ENCODE peak calls at places on chromosomes 13 and 19, in ten cellular contexts. E is tibial artery, N is uterus, Y is heart left ventricle, L is neural crest cell, F is A549, H is Calu3, A is osteoblast, O is fibroblast of the aortic adventitia, W is adrenal gland. B is an unnamed sample.

GRCh38 chr13:33723365-33723764 is 94.6 kb upstream of the RFC3 start:
- DNase-seq in Y (no peak), A (no peak), H (no peak), F (no peak), W (no peak), L (no peak), E (no peak), N (no peak), O (peak; percentile 12), B (no peak)

GRCh38 chr19:14265285-14266036 is 59.5 kb upstream of the ADGRL1 start:
- DNase-seq in L (no peak), H (no peak), E (no peak), Y (no peak), F (no peak), W (no peak), N (peak; percentile 21), A (peak; percentile 46), O (no peak), B (peak; percentile 53)

GRCh38 chr13:24348797-24349515 is 39.6 kb downstream of the C1QTNF9 start:
- DNase-seq in W (no peak), N (no peak), F (peak; percentile 12), E (no peak), H (peak; percentile 69), Y (no peak), L (no peak), A (peak; percentile 18), O (no peak), B (no peak)

GRCh38 chr19:8395621-8396082 is 5.5 kb downstream of the RAB11B start:
- DNase-seq in W (no peak), O (no peak), H (no peak), Y (no peak), F (no peak), A (peak; percentile 15), E (no peak), N (no peak), L (no peak), B (no peak)

GRCh38 chr13:59531571-59532091 is 632.1 kb downstream of the DIAPH3 start:
- DNase-seq in E (peak; percentile 82), L (no peak), H (peak; percentile 21), F (peak; percentile 11), O (peak; percentile 83), Y (peak; percentile 90), W (peak; percentile 78), N (peak; percentile 25), A (no peak), B (no peak)

GRCh38 chr13:34993470-34993869 is 51.4 kb downstream of the NBEA start:
- DNase-seq in H (no peak), O (no peak), F (no peak), N (no peak), E (no peak), L (no peak), Y (no peak), W (no peak), A (no peak), B (no peak)

GRCh38 chr13:30892966-30893365 is 13.1 kb upstream of the MEDAG start:
- DNase-seq in H (peak; percentile 51), N (peak; percentile 78), W (peak; percentile 36), F (peak; percentile 53), L (peak; percentile 47), E (peak; percentile 84), A (no peak), Y (peak; percentile 60), O (peak; percentile 81), B (peak; percentile 73)

GRCh38 chr13:42113478-42113877 is 65.0 kb downstream of the DGKH start:
- DNase-seq in F (no peak), N (no peak), L (no peak), W (no peak), H (no peak), E (no peak), O (no peak), A (peak; percentile 42), Y (no peak), B (no peak)

GRCh38 chr13:103883152-103883551 is 816.9 kb upstream of the SLC10A2 start:
- DNase-seq in Y (peak; percentile 87), W (peak; percentile 74), E (peak; percentile 84), O (peak; percentile 64), A (peak; percentile 19), N (peak; percentile 23), L (peak; percentile 52), H (peak; percentile 83), F (peak; percentile 79), B (peak; percentile 72)

GRCh38 chr19:51398096-51398704 is 7.8 kb upstream of the C19orf84 start:
- DNase-seq in O (peak; percentile 41), A (peak; percentile 30), E (no peak), W (no peak), L (no peak), Y (no peak), H (no peak), F (peak; percentile 49), N (no peak), B (no peak)

GRCh38 chr13:51861728-51862300 is at the start of gene CCDC70:
- DNase-seq in N (no peak), A (no peak), L (no peak), F (peak; percentile 8), E (no peak), Y (no peak), H (no peak), O (peak; percentile 20), W (no peak), B (no peak)

DNA sequence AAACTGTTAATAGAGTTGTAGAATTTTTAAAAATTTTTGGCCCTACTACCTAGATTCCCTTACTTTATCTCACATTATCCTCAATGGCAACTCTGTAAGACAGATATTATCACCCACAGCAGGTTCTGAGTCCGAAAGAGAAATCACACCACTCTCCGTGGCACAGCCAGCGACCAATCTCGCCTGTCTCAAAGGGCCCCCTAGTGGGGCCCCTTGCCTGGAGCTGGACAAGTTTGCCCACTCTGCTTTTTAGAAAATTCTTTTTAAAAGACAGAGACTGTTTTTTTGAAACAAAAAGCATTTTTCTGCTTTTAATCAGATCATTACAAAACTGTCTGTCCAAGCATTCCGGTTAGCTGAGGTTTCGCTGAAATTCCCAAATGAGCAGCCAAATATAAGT is 21.7 kb downstream of the PHF11 start:
- DNase-seq in W (no peak), A (peak; percentile 54), H (no peak), E (no peak), L (peak; percentile 9), O (no peak), N (no peak), F (no peak), Y (no peak), B (no peak)
- TF ChIP-seq CTCF in W (no peak), A (peak; percentile 47), H (no peak), E (no peak), L (peak; percentile 46), O (peak; percentile 20), N (no peak), F (peak; percentile 21), Y (peak; percentile 25), B (no peak)

DNA sequence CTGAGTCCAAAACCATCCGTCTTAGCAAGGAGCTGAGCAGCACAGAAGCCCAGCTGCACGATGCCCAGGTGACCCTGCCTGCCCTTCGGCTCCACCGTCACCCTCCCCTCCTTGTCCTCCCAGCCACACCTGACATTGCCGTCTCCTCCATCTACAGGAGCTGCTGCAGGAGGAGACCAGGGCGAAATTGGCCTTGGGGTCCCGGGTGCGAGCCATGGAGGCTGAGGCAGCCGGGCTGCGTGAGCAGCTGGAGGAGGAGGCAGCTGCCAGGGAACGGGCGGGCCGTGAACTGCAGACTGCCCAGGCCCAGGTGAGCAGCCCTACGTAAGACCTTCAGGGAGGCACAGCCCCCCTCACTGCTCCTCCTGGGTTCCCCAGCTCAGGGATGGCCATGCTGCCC is 49.1 kb downstream of the KCNC3 start:
- DNase-seq in O (no peak), Y (no peak), L (no peak), W (no peak), A (no peak), F (no peak), H (no peak), E (no peak), N (no peak), B (no peak)
- TF ChIP-seq CTCF in O (no peak), Y (no peak), L (no peak), W (no peak), A (no peak), F (no peak), H (no peak), E (no peak), N (no peak), B (no peak)

DNA sequence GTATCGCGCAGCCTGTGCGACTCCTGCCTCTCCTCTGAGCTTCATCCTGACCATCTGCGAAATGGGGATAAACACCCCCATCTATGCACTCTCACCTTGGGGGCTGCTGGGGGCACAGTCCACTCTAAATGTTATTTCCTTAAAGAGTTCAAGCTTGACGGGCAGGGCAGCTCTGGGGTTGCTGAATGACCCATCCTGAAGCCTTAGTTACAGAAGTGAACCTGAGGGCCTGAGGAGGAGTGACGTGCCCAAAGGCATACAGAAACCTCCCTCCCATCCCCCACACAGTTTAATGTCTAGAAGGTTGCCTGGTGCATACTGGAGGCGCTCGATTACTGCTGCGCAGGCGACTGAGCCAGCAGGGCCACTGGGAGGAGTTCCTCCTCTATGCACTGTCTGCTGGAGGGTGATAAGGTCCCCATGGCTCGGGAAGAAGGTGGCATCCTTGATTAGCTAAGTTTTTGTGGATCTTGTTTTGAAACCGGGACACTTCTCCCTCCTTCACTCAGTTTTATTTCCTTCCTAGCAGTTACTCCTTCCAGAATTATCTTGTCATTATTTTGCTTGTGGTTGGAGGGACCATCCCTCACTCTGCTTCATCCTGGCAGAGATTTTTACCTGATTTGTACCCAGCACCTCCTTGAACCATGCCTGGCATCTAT is 572 bp upstream of the FKBP8 start:
- DNase-seq in W (peak; percentile 50), L (no peak), F (peak; percentile 79), E (no peak), O (peak; percentile 54), N (no peak), A (peak; percentile 96), H (peak; percentile 24), Y (peak; percentile 59), B (no peak)
- TF ChIP-seq CTCF in W (no peak), L (no peak), F (no peak), E (no peak), O (no peak), N (no peak), A (no peak), H (no peak), Y (no peak), B (no peak)

GRCh38 chr13:95704510-95704909 is 27.6 kb downstream of the DNAJC3 start:
- DNase-seq in H (no peak), O (no peak), E (no peak), Y (no peak), A (no peak), N (no peak), L (no peak), W (no peak), F (peak; percentile 22), B (no peak)
- TF ChIP-seq CTCF in H (no peak), O (no peak), E (no peak), Y (no peak), A (peak; percentile 54), N (no peak), L (peak; percentile 47), W (no peak), F (peak; percentile 27), B (no peak)

DNA sequence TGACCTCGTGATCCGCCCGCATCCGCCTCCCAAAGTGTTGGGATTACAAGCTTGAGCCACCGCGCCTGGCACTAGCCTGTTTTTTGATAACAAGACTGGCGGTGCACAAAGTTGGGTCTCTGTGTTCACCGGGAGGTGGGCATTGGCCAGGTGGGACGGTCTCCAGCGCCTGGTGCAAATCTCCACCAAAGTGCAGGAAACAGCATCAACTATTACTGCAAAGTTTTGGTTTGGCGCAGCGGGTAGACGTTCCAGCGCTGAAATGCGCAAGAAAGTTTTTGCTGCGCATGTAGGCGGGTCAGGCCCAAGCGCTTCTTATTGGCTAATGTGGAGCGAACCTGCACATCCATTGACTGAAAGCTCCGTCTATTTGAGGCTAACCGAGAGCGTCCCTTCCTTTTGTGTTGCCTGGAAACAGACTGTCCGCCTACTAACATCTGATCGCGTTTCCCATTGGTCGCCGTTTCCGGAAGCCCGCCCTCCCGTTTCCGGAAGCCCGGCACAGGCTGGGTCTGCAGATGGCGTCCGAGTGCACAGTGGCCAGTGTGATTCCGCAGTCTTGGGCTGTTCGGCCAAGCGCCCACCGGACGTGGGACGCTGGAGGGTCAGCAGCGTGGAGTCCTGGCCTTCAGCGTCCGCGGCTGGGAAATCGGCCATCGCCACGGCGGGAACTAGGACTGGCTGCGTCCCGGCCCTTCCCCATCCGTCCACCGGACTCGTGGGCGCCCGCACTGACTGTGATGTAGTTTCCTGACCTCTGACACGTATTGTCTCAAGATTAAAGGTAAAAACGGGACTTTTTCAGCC is 53.3 kb upstream of the ZNF527 start:
- DNase-seq in O (peak; percentile 99), Y (peak; percentile 96), N (peak; percentile 96), A (peak; percentile 94), F (peak; percentile 100), W (peak; percentile 98), L (peak; percentile 89), E (peak; percentile 98), H (peak; percentile 97), B (peak; percentile 93)
- TF ChIP-seq CTCF in O (peak; percentile 45), Y (no peak), N (peak; percentile 35), A (peak; percentile 37), F (peak; percentile 41), W (peak; percentile 12), L (peak; percentile 45), E (peak; percentile 31), H (peak; percentile 26), B (no peak)

B was measured in glutamatergic neuron.